ENCODE peak calls at places on chromosome 21, in four cellular contexts. U is fibroblast of the conjunctiva; Z is activated naive CD8-positive, alpha-beta T cell treated with anti-CD3 and anti-CD28 coated beads for 36 hours; N is NCI-H1694 treated with DMSO at 0.1 percent for 48 hours. D is an unnamed sample.

GRCh38 chr21:44331650-44332306 is 7.4 kb downstream of the CFAP410 start:
- DNase-seq in Z (no peak), N (peak), U (no peak), D (no peak)

GRCh38 chr21:14259669-14260458 is 43.9 kb downstream of the RBM11 start:
- DNase-seq in U (peak), N (peak), Z (no peak), D (peak)

GRCh38 chr21:36155603-36156338 is 853 bp upstream of the DOP1B start:
- DNase-seq in N (no peak), U (no peak), Z (no peak), D (no peak)

GRCh38 chr21:38126677-38127271 is 130.0 kb upstream of the KCNJ15 start:
- DNase-seq in N (peak), Z (peak), U (no peak), D (peak)

GRCh38 chr21:20258542-20258941 is 739.7 kb upstream of the NCAM2 start:
- DNase-seq in Z (no peak), U (no peak), N (no peak), D (no peak)

GRCh38 chr21:25330266-25330665 is 277.0 kb downstream of the MRPL39 start:
- DNase-seq in Z (no peak), U (peak), N (no peak), D (no peak)

GRCh38 chr21:41142051-41142795 is 25.7 kb upstream of the BACE2 start:
- DNase-seq in U (no peak), N (peak), Z (no peak), D (peak)

GRCh38 chr21:15730484-15731242 is 881 bp downstream of the USP25 start:
- DNase-seq in Z (no peak), U (no peak), N (peak), D (no peak)

GRCh38 chr21:33196956-33197374 is 32.8 kb upstream of the IFNAR2 start:
- DNase-seq in U (peak), Z (no peak), N (peak), D (peak)

GRCh38 chr21:45388011-45388521 is 16.9 kb upstream of the COL18A1 start:
- DNase-seq in Z (no peak), N (no peak), U (no peak), D (no peak)

GRCh38 chr21:39313042-39313456 is 383 bp downstream of the BRWD1 start:
- DNase-seq in U (no peak), N (no peak), Z (no peak), D (peak)

GRCh38 chr21:44540741-44541288 is 820 bp upstream of the KRTAP10-1 start:
- DNase-seq in N (no peak), U (no peak), Z (no peak), D (no peak)

GRCh38 chr21:34722684-34723300 is 54.0 kb downstream of the CLIC6 start:
- DNase-seq in N (no peak), U (no peak), Z (peak), D (peak)

GRCh38 chr21:31732538-31732864 is 583 bp upstream of the SCAF4 start:
- DNase-seq in N (no peak), Z (no peak), U (no peak), D (no peak)

GRCh38 chr21:28111151-28111619 is 881.5 kb downstream of the LTN1 start:
- DNase-seq in Z (no peak), U (peak), N (no peak), D (no peak)

GRCh38 chr21:44509539-44509938 is 30.5 kb downstream of the KRTAP10-1 start:
- DNase-seq in U (no peak), N (peak), Z (no peak), D (peak)

D was measured in Daoy.